ENCODE peak calls at places on chromosomes 16 and 17, in seven cellular contexts. L, J, W, S, G, O and A are unnamed samples.

GRCh38 chr17:81865733-81866439 is 5.3 kb downstream of the ARHGDIA start:
- DNase-seq in L (no peak), J (peak), W (peak), S (no peak), G (no peak), O (peak), A (no peak)

GRCh38 chr16:554640-555413 is 5.4 kb upstream of the PRR35 start:
- DNase-seq in L (no peak), J (no peak), W (no peak), S (no peak), G (peak), O (no peak), A (no peak)

GRCh38 chr17:11372692-11373091 is 131.7 kb downstream of the SHISA6 start:
- DNase-seq in L (no peak), J (no peak), W (no peak), S (no peak), G (no peak), O (no peak), A (no peak)

GRCh38 chr16:13436641-13437423 is 483.1 kb upstream of the ERCC4 start:
- DNase-seq in L (no peak), J (no peak), W (peak), S (no peak), G (peak), O (peak), A (no peak)

GRCh38 chr17:79114455-79115301 is 40.1 kb downstream of the ENGASE start:
- DNase-seq in L (no peak), J (no peak), W (no peak), S (peak), G (no peak), O (no peak), A (peak)

GRCh38 chr17:6274310-6274709 is 160.6 kb downstream of the AIPL1 start:
- DNase-seq in L (no peak), J (no peak), W (no peak), S (no peak), G (no peak), O (no peak), A (no peak)

GRCh38 chr16:30715777-30716445 is 16.9 kb downstream of the SRCAP start:
- DNase-seq in L (peak), J (peak), W (peak), S (no peak), G (no peak), O (no peak), A (no peak)

GRCh38 chr16:28544998-28545397 is 6.2 kb upstream of the NUPR1 start:
- DNase-seq in L (no peak), J (no peak), W (no peak), S (no peak), G (no peak), O (no peak), A (no peak)

GRCh38 chr16:74477226-74477625 is 55.9 kb upstream of the CLEC18B start:
- DNase-seq in L (no peak), J (no peak), W (no peak), S (no peak), G (no peak), O (no peak), A (no peak)

GRCh38 chr16:24102120-24102740 is 153.9 kb upstream of the CACNG3 start:
- DNase-seq in L (no peak), J (no peak), W (no peak), S (no peak), G (no peak), O (no peak), A (no peak)

GRCh38 chr17:40516581-40517285 is 15.3 kb upstream of the TNS4 start:
- DNase-seq in L (no peak), J (peak), W (peak), S (no peak), G (no peak), O (no peak), A (peak)

GRCh38 chr17:77054926-77055325 is 85.8 kb upstream of the SEC14L1 start:
- DNase-seq in L (no peak), J (no peak), W (no peak), S (no peak), G (no peak), O (no peak), A (no peak)

GRCh38 chr17:4573682-4574081 is 10.6 kb upstream of the SMTNL2 start:
- DNase-seq in L (peak), J (peak), W (peak), S (no peak), G (no peak), O (peak), A (no peak)

GRCh38 chr17:81264640-81265039 is 25.5 kb downstream of the NDUFAF8 start:
- DNase-seq in L (no peak), J (no peak), W (no peak), S (no peak), G (no peak), O (no peak), A (no peak)

GRCh38 chr16:85017151-85017550 is 5.8 kb upstream of the ZDHHC7 start:
- DNase-seq in L (no peak), J (peak), W (peak), S (no peak), G (no peak), O (no peak), A (no peak)

GRCh38 chr16:11488304-11488703 is 98.4 kb downstream of the LITAF start:
- DNase-seq in L (no peak), J (no peak), W (no peak), S (no peak), G (no peak), O (no peak), A (no peak)

GRCh38 chr17:41351177-41351576 is 549 bp upstream of the KRT33A start:
- DNase-seq in L (no peak), J (no peak), W (no peak), S (no peak), G (no peak), O (no peak), A (no peak)

GRCh38 chr16:995087-995486 is 13.5 kb downstream of the SOX8 start:
- DNase-seq in L (no peak), J (no peak), W (no peak), S (peak), G (no peak), O (no peak), A (no peak)

GRCh38 chr16:2467301-2468141 is 3.6 kb upstream of the NTN3 start:
- DNase-seq in L (no peak), J (no peak), W (no peak), S (peak), G (no peak), O (no peak), A (peak)

GRCh38 chr17:59859444-59860025 is 33.2 kb downstream of the TUBD1 start:
- DNase-seq in L (no peak), J (peak), W (peak), S (no peak), G (peak), O (peak), A (peak)

GRCh38 chr17:11308550-11308949 is 67.5 kb downstream of the SHISA6 start:
- DNase-seq in L (no peak), J (no peak), W (no peak), S (no peak), G (no peak), O (no peak), A (no peak)

GRCh38 chr17:35312790-35313711 is 60.4 kb downstream of the SLFN11 start:
- DNase-seq in L (peak), J (peak), W (peak), S (peak), G (no peak), O (peak), A (peak)

GRCh38 chr16:55892821-55893220 is 17.6 kb upstream of the CES5A start:
- DNase-seq in L (no peak), J (no peak), W (no peak), S (no peak), G (no peak), O (no peak), A (no peak)